ENCODE peak calls at places on chromosome 7, in four cellular contexts. K is cardiac muscle cell, C is astrocyte of the spinal cord, D is NCI-H345. Z is an unnamed sample.

GRCh38 chr7:35524112-35524804 is 170.7 kb downstream of the HERPUD2 start:
- DNase-seq in K (no peak), C (no peak), D (no peak), Z (no peak)

GRCh38 chr7:118330373-118330772 is 105.9 kb downstream of the ANKRD7 start:
- DNase-seq in K (no peak), C (no peak), D (no peak), Z (no peak)

GRCh38 chr7:9280088-9280487 is 846.7 kb downstream of the NXPH1 start:
- DNase-seq in K (no peak), C (no peak), D (no peak), Z (no peak)

GRCh38 chr7:23267357-23267756 is 20.8 kb downstream of the GPNMB start:
- DNase-seq in K (no peak), C (no peak), D (no peak), Z (no peak)

GRCh38 chr7:46321556-46322205 is 400.6 kb upstream of the IGFBP3 start:
- DNase-seq in K (peak), C (peak), D (no peak), Z (no peak)

GRCh38 chr7:50342616-50343114 is 38.1 kb downstream of the IKZF1 start:
- DNase-seq in K (peak), C (peak), D (no peak), Z (no peak)

GRCh38 chr7:93810571-93810970 is 80.0 kb downstream of the TFPI2 start:
- DNase-seq in K (no peak), C (no peak), D (no peak), Z (no peak)

GRCh38 chr7:130654850-130655249 is 13.7 kb downstream of the COPG2 start:
- DNase-seq in K (no peak), C (no peak), D (no peak), Z (no peak)

GRCh38 chr7:157239571-157240270 is 97.1 kb upstream of the DNAJB6 start:
- DNase-seq in K (no peak), C (no peak), D (no peak), Z (no peak)

GRCh38 chr7:30649717-30650116 is 32.5 kb downstream of the CRHR2 start:
- DNase-seq in K (no peak), C (no peak), D (no peak), Z (no peak)

GRCh38 chr7:44750921-44751571 is 2.4 kb downstream of the ZMIZ2 start:
- DNase-seq in K (no peak), C (no peak), D (no peak), Z (no peak)

GRCh38 chr7:101747758-101748345 is 69.6 kb upstream of the CUX1 start:
- DNase-seq in K (peak), C (no peak), D (no peak), Z (no peak)

GRCh38 chr7:129055294-129055816 is 444 bp upstream of the TNPO3 start:
- DNase-seq in K (no peak), C (no peak), D (no peak), Z (no peak)

GRCh38 chr7:27172823-27173411 is 1.2 kb downstream of the HOXA10 start:
- DNase-seq in K (no peak), C (peak), D (peak), Z (peak)

GRCh38 chr7:101678713-101679112 is 49.6 kb upstream of the MYL10 start:
- DNase-seq in K (peak), C (peak), D (no peak), Z (peak)

GRCh38 chr7:28078036-28078901 is 102.3 kb downstream of the JAZF1 start:
- DNase-seq in K (peak), C (peak), D (peak), Z (peak)

Z was measured in H54.